ENCODE peak calls at places on chromosomes 2 and 18, in four cellular contexts. J, R, K and C are unnamed samples.

GRCh38 chr18:74982946-74983635 is 225.8 kb downstream of the PTGR3 start:
- DNase-seq in R (no peak), K (no peak), J (no peak), C (no peak)

GRCh38 chr2:71974846-71975245 is 172.8 kb downstream of the CYP26B1 start:
- DNase-seq in J (no peak), R (peak), K (no peak), C (peak)

GRCh38 chr2:173605994-173606393 is 251.3 kb downstream of the CDCA7 start:
- DNase-seq in R (no peak), K (no peak), J (no peak), C (no peak)

GRCh38 chr2:212489719-212490346 is 48.8 kb downstream of the ERBB4 start:
- DNase-seq in J (no peak), K (no peak), R (no peak), C (no peak)

GRCh38 chr2:41937921-41938708 is 109.7 kb upstream of the PKDCC start:
- DNase-seq in R (no peak), K (no peak), J (peak), C (peak)

GRCh38 chr2:158207354-158207753 is 105.7 kb downstream of the UPP2 start:
- DNase-seq in K (no peak), R (no peak), J (no peak), C (no peak)

GRCh38 chr2:83022631-83023210 is 1436.4 kb downstream of the SUCLG1 start:
- DNase-seq in K (no peak), R (no peak), J (no peak), C (peak)

GRCh38 chr2:235555356-235555755 is 61.5 kb downstream of the AGAP1 start:
- DNase-seq in J (no peak), K (peak), R (no peak), C (no peak)

GRCh38 chr2:113217455-113218282 is 43.9 kb downstream of the PSD4 start:
- DNase-seq in K (peak), R (no peak), J (no peak), C (no peak)

GRCh38 chr2:239724194-239724849 is 300.8 kb downstream of the NDUFA10 start:
- DNase-seq in J (no peak), K (no peak), R (no peak), C (no peak)

GRCh38 chr2:108034843-108035242 is 48.5 kb downstream of the SLC5A7 start:
- DNase-seq in R (no peak), J (no peak), K (no peak), C (no peak)

GRCh38 chr2:186713664-186714063 is 19.8 kb downstream of the FAM171B start:
- DNase-seq in R (no peak), K (no peak), J (no peak), C (no peak)

GRCh38 chr2:85851253-85851955 is 37.4 kb downstream of the ST3GAL5 start:
- DNase-seq in R (no peak), K (no peak), J (peak), C (peak)

GRCh38 chr2:57796527-57796926 is 250.1 kb upstream of the VRK2 start:
- DNase-seq in K (no peak), J (no peak), R (no peak), C (no peak)

GRCh38 chr2:26669099-26669498 is 23.4 kb upstream of the KCNK3 start:
- DNase-seq in K (no peak), J (no peak), R (no peak), C (no peak)

GRCh38 chr2:113240150-113240914 is 38.4 kb downstream of the PAX8 start:
- DNase-seq in K (peak), R (peak), J (peak), C (peak)

GRCh38 chr2:113977060-113977659 is 87.3 kb downstream of the ACTR3 start:
- DNase-seq in K (no peak), J (no peak), R (no peak), C (no peak)

GRCh38 chr18:11852048-11852341 is 782 bp downstream of the CHMP1B start:
- DNase-seq in J (no peak), R (no peak), K (no peak), C (no peak)

GRCh38 chr2:229273384-229274338 is 2.6 kb upstream of the PID1 start:
- DNase-seq in K (no peak), R (no peak), J (peak), C (peak)

GRCh38 chr2:118641711-118642110 is 205.7 kb downstream of the EN1 start:
- DNase-seq in K (no peak), R (no peak), J (no peak), C (no peak)

GRCh38 chr18:43277164-43277600 is at the start of gene SYT4:
- DNase-seq in K (peak), J (peak), R (no peak), C (peak)

GRCh38 chr2:9844581-9844980 is 1.3 kb downstream of the TAF1B start:
- DNase-seq in J (no peak), K (no peak), R (no peak), C (peak)

DNA sequence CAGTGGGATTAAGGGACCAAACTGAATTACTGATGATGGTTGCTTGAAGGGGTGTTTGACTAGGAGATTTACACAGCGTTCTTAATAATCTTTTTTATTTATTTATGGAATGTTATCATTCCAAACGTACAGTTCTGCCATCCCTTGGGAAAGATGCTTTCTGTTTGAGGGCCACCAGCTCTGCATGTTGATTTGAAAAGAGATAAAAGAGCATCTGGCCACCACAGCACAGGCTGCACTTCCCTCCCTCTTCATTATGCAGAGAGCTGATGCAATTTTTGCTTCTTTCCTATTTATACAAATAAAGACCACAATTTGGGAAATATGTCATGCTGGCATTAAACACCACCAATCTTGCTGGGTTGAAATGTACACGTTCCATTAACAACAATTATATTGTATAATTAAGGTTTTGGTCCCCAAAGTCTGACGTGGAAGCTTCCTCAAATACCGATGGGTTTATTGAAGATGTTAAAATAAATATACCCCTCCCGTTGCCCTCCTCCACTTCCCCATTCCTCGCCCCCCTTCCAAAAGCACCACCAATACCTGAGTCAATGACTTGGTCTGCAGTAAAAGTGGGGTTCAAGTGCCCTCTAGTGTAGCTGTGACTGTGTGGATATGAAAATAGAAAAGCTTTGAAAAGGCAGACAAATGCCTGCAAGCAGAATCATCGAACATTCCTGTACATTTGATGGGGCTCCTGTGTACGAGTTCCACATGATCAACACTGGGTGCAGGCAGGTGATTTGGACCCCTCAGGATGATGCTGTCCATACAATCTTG is 211.9 kb downstream of the HRH4 start:
- DNase-seq in K (no peak), J (no peak), R (no peak), C (no peak)
- TF ChIP-seq CTCF in K (no peak), J (no peak), R (no peak), C (no peak)

GRCh38 chr2:160647967-160648685 is 154.5 kb upstream of the RBMS1 start:
- DNase-seq in R (no peak), K (peak), J (no peak), C (no peak)
- H3K4me3 ChIP-seq in R (no peak), K (peak), J (no peak), C (no peak)

DNA sequence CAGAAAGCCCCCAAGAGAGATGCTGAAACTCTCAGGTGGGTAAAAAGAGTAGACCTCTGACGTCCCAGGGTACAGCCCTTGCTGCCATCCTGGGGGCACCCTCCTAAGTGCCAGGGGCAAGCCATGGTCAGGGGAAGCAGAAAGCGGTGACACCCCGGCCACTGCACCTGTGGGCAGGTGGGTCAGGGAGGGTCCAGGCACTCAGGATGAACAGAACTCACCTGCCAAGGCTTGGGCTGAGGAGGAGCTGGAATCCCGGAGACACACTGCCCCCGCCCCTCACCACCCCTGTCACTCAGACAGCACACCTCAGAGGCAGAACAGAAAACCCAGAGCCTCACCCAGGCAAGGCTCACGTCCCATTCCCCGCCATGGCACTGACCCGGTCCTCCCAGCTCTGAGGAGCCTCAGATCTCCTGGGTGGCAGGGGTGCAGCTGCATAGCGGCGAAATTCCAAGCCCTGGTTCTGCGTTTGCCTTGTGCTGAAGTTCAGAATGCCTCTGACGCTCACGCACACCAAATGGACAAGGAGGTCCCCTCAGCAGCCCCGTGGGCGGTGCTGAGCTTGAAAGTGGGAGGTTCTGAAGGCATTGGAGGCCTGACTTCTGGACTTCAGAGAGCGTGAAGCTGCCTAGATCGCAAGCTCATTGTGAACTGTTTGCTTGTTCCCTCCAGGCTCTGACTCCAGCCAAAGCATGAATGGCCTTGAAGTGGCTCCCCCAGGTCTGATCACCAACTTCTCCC is 4.3 kb downstream of the GPR17 start:
- DNase-seq in R (no peak), J (no peak), K (peak), C (no peak)
- TF ChIP-seq CTCF in R (peak), J (no peak), K (peak), C (no peak)

GRCh38 chr2:44632931-44633689 is 271.4 kb downstream of the CAMKMT start:
- DNase-seq in K (no peak), J (no peak), R (no peak), C (no peak)
- H3K4me3 ChIP-seq in K (no peak), J (no peak), R (no peak), C (no peak)

DNA sequence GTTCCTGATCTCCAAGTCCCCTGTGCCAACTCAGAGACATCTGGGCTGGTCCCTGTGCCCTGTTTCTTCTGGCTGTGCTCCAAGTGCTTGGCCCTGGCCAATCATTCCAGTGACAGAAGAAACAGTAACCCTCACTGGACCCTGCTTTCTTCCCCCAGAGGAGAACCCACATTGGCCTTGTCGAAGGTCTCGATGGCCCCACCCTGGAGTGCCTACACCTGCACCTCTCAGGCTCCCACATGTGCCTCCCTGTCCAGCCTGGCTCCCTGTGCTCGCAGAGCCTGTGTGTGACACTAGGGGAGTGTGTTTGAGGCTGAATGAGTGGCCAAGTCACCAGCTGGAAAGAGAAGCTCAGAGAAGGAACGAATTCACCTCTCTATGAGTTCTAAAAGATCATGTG is 5.9 kb upstream of the MAL start:
- DNase-seq in J (no peak), K (no peak), R (no peak), C (no peak)
- TF ChIP-seq CTCF in J (no peak), K (no peak), R (no peak), C (no peak)

GRCh38 chr2:220320326-220320725 is 692.9 kb downstream of the SLC4A3 start:
- DNase-seq in K (no peak), J (no peak), R (peak), C (peak)
- H3K4me3 ChIP-seq in K (no peak), J (no peak), R (no peak), C (no peak)

GRCh38 chr2:3197308-3197707 is 180.3 kb downstream of the EIPR1 start:
- DNase-seq in J (no peak), K (no peak), R (no peak), C (no peak)

GRCh38 chr2:3199660-3200345 is 177.8 kb downstream of the EIPR1 start:
- DNase-seq in R (no peak), J (no peak), K (no peak), C (no peak)

GRCh38 chr2:3195865-3196504 is 181.6 kb downstream of the EIPR1 start:
- DNase-seq in J (no peak), K (no peak), R (no peak), C (no peak)

GRCh38 chr2:3196716-3197115 is 180.9 kb downstream of the EIPR1 start:
- DNase-seq in K (no peak), R (no peak), J (no peak), C (no peak)

DNA sequence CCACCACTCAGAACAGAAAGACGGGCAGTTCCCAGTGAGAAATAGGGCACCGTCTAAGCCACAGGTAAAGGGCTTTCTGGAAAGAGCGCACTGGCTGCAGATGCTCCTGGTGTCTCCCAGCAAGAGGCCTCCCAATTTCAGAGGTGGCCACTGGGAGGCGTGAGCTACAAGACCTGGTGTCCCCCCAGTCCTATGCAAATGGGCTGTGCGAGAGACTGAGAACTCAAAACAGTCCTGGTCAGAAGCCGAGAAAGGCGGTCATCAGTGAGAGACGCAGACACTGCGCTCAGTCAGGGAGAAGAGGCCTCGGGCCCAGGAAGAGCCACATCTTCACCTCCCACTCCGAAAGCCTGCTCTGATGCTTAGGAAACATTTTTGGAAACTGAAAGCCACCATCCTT is 179.5 kb downstream of the EIPR1 start:
- DNase-seq in J (no peak), R (no peak), K (no peak), C (no peak)
- TF ChIP-seq CTCF in J (no peak), R (no peak), K (no peak), C (no peak)